ENCODE peak calls at places on chromosomes 6 and 20, in six cellular contexts. V, S, X, R, Z and I are unnamed samples. For H3K27me3 and H3K36me3, the result is how much of the 10 kb centered on the place peaks cover.

GRCh38 chr6:81228912-81229540 is 523.5 kb downstream of the TENT5A start:
- DNase-seq in V (peak), S (no peak), X (no peak), R (peak), Z (no peak), I (no peak)

GRCh38 chr6:106534564-106534982 is 94.7 kb downstream of the RTN4IP1 start:
- DNase-seq in V (no peak), S (no peak), X (no peak), R (no peak), Z (peak), I (no peak)

GRCh38 chr6:135853227-135853626 is 1.7 kb downstream of the PDE7B start:
- DNase-seq in V (peak), S (no peak), X (no peak), R (peak), Z (no peak), I (no peak)

GRCh38 chr6:13947611-13948178 is 22.9 kb downstream of the RNF182 start:
- DNase-seq in V (no peak), S (no peak), X (no peak), R (no peak), Z (no peak), I (no peak)

GRCh38 chr6:33197431-33198048 is 2.9 kb downstream of the RXRB start:
- DNase-seq in V (peak), S (peak), X (peak), R (peak), Z (peak), I (no peak)

GRCh38 chr20:51335329-51335841 is 207.1 kb downstream of the NFATC2 start:
- DNase-seq in V (peak), S (no peak), X (no peak), R (peak), Z (no peak), I (no peak)

GRCh38 chr20:40525356-40525755 is 163.7 kb downstream of the MAFB start:
- DNase-seq in V (peak), S (no peak), X (no peak), R (peak), Z (no peak), I (no peak)

GRCh38 chr6:28171271-28171670 is 29.6 kb downstream of the ZKSCAN8 start:
- DNase-seq in V (no peak), S (no peak), X (no peak), R (no peak), Z (no peak), I (no peak)

GRCh38 chr6:89111933-89112332 is 5.9 kb downstream of the SRSF12 start:
- DNase-seq in V (no peak), S (no peak), X (no peak), R (no peak), Z (no peak), I (no peak)

GRCh38 chr20:56974499-56975250 is 291.8 kb downstream of the BMP7 start:
- DNase-seq in V (peak), S (peak), X (no peak), R (peak), Z (no peak), I (no peak)

GRCh38 chr20:56979125-56979524 is 287.3 kb downstream of the BMP7 start:
- DNase-seq in V (no peak), S (no peak), X (no peak), R (no peak), Z (no peak), I (no peak)

GRCh38 chr20:56978475-56978874 is 288.0 kb downstream of the BMP7 start:
- DNase-seq in V (no peak), S (no peak), X (no peak), R (no peak), Z (no peak), I (no peak)

GRCh38 chr20:56981301-56981700 is 285.1 kb downstream of the BMP7 start:
- DNase-seq in V (no peak), S (no peak), X (no peak), R (no peak), Z (no peak), I (no peak)

GRCh38 chr20:56975838-56976237 is 290.6 kb downstream of the BMP7 start:
- DNase-seq in V (no peak), S (no peak), X (no peak), R (no peak), Z (no peak), I (no peak)
- H3K27me3 ChIP-seq in V (half or more), S (under half), X (under half), R (under half), Z (under half), I (under half)

GRCh38 chr6:159766923-159767322 is 5.1 kb downstream of the ACAT2 start:
- DNase-seq in V (no peak), S (no peak), X (no peak), R (no peak), Z (no peak), I (no peak)
- H3K36me3 ChIP-seq in V (half or more), S (under half), X (under half), R (half or more), Z (under half), I (half or more)

GRCh38 chr20:33054381-33054780 is 678 bp downstream of the BPIFB3 start:
- DNase-seq in V (no peak), S (no peak), X (no peak), R (no peak), Z (no peak), I (no peak)

GRCh38 chr20:33051333-33051732 is 2.4 kb upstream of the BPIFB3 start:
- DNase-seq in V (no peak), S (no peak), X (no peak), R (no peak), Z (no peak), I (no peak)

GRCh38 chr20:33059136-33059535 is 5.4 kb downstream of the BPIFB3 start:
- DNase-seq in V (no peak), S (no peak), X (no peak), R (no peak), Z (no peak), I (no peak)

GRCh38 chr20:33053291-33054106 is at the start of gene BPIFB3:
- DNase-seq in V (no peak), S (no peak), X (no peak), R (no peak), Z (no peak), I (no peak)

DNA sequence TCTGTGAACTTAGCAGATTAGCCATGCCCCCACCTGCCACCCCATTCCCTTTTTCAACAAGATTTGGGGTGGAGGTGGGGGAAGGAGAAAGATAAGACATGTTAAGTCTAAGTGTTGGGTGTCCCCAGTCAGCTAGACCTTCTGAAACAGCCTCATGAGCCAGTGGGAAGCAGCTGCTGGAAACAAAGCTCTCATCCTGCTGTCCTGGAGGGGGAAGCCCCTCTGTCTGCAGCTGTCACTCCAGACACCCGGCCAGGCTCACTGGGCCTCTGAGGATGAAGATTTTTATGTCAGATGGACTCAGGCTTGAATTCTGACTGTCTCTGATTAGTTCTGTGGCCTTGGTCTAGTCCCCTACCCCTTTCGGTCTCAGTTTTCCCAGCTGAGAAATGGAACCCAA is 1.1 kb downstream of the BPIFB3 start:
- DNase-seq in V (no peak), S (no peak), X (no peak), R (no peak), Z (no peak), I (no peak)
- TF ChIP-seq CTCF in V (no peak), S (no peak), X (no peak), R (no peak), Z (no peak), I (no peak)

GRCh38 chr6:39930540-39930939 is 3.7 kb downstream of the MOCS1 start:
- DNase-seq in V (no peak), S (no peak), X (no peak), R (no peak), Z (no peak), I (no peak)
- H3K27me3 ChIP-seq in V (under half), S (under half), X (under half), R (under half), Z (under half), I (under half)

GRCh38 chr6:408599-409102 is 17.1 kb downstream of the IRF4 start:
- DNase-seq in V (peak), S (no peak), X (no peak), R (peak), Z (no peak), I (peak)
- H3K36me3 ChIP-seq in V (under half), S (under half), X (under half), R (under half), Z (under half), I (under half)

DNA sequence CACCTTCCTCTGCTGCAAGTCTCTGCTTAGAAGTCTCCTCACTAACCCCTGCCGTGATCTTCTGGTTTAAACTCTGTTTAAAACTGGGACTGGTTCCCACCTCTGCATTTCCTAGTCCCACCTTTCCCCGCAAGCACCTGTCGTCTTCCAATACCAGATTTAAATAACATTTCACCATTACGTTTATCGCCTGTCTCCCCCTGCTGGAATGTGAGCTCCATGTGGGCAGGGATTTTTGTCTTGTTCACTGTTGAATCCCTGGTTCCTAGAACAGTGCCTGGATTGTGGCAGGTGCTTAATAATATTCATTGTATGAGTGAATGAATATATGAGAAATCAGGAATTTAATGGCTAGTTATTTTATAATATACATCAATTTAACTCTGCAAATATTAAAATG is 2.7 kb downstream of the GUCA1A start:
- DNase-seq in V (no peak), S (no peak), X (no peak), R (no peak), Z (no peak), I (no peak)
- TF ChIP-seq CTCF in V (peak), S (no peak), X (no peak), R (peak), Z (no peak), I (no peak)

GRCh38 chr20:22160254-22160653 is 424.1 kb downstream of the FOXA2 start:
- DNase-seq in V (no peak), S (no peak), X (no peak), R (no peak), Z (no peak), I (no peak)
- H3K27me3 ChIP-seq in V (under half), S (under half), X (under half), R (under half), Z (under half), I (under half)

GRCh38 chr6:133991096-133991593 is 38.1 kb downstream of the TBPL1 start:
- DNase-seq in V (peak), S (no peak), X (no peak), R (peak), Z (no peak), I (no peak)

GRCh38 chr6:133986942-133987341 is 33.9 kb downstream of the TBPL1 start:
- DNase-seq in V (no peak), S (no peak), X (no peak), R (no peak), Z (no peak), I (no peak)

GRCh38 chr6:133990321-133990720 is 37.3 kb downstream of the TBPL1 start:
- DNase-seq in V (no peak), S (no peak), X (no peak), R (no peak), Z (no peak), I (no peak)

GRCh38 chr6:133985970-133986369 is 32.9 kb downstream of the TBPL1 start:
- DNase-seq in V (no peak), S (no peak), X (no peak), R (no peak), Z (no peak), I (no peak)

GRCh38 chr6:133989525-133989924 is 36.5 kb downstream of the TBPL1 start:
- DNase-seq in V (no peak), S (no peak), X (no peak), R (no peak), Z (no peak), I (no peak)
- H3K36me3 ChIP-seq in V (under half), S (under half), X (under half), R (under half), Z (under half), I (half or more)

GRCh38 chr20:11716239-11716944 is 201.3 kb upstream of the BTBD3 start:
- DNase-seq in V (peak), S (no peak), X (no peak), R (peak), Z (no peak), I (no peak)
- TF ChIP-seq CTCF in V (peak), S (peak), X (no peak), R (peak), Z (no peak), I (peak)

DNA sequence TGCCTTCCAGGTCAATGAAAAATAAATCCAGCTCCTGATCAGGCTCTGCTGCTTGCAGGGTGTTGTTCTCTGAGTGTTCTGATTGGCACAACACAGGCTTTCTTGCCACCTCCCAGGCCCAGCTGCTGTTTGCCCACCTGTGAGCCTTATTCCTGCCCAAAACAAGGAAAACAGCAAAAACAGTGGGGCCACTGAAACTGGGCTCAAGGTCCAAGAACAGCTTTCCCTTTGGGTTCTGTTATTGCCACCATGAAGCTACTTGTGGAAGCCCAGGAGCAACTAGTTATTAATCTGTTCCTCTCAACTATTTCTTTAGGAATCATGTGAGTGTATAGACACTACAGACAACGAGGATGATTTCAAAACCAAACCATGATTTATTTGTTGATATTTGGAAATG is 159.1 kb downstream of the PLCB1 start:
- DNase-seq in V (no peak), S (no peak), X (no peak), R (no peak), Z (no peak), I (no peak)
- H3K27me3 ChIP-seq in V (under half), S (under half), X (under half), R (under half), Z (under half), I (under half)